ENCODE peak calls at places on chromosomes 3 and 15, in four cellular contexts. N is lung, B is aorta, H is hepatocyte. G is an unnamed sample.

GRCh38 chr3:151085227-151085888 is at the start of gene MED12L:
- DNase-seq in N (peak; percentile 66), H (peak; percentile 90), B (peak; percentile 82), G (peak; percentile 96)

GRCh38 chr3:172530101-172530561 is 6.9 kb upstream of the TNFSF10 start:
- DNase-seq in N (no peak), B (no peak), H (no peak), G (no peak)

GRCh38 chr3:13115616-13115910 is 42.3 kb upstream of the IQSEC1 start:
- DNase-seq in N (no peak), B (no peak), H (no peak), G (no peak)

GRCh38 chr3:54870423-54870822 is 57.4 kb downstream of the LRTM1 start:
- DNase-seq in H (peak; percentile 74), B (no peak), N (no peak), G (peak; percentile 38)

GRCh38 chr3:9703240-9703639 is 393 bp upstream of the CPNE9 start:
- DNase-seq in H (no peak), N (no peak), B (no peak), G (no peak)

GRCh38 chr15:66593219-66593780 is 27.5 kb upstream of the LCTL start:
- DNase-seq in B (no peak), N (no peak), H (no peak), G (no peak)

GRCh38 chr3:16249336-16249735 is 15.4 kb downstream of the DPH3 start:
- DNase-seq in H (no peak), N (no peak), B (no peak), G (peak; percentile 64)

GRCh38 chr3:110814170-110815007 is 257.2 kb upstream of the NECTIN3 start:
- DNase-seq in H (peak; percentile 23), B (no peak), N (no peak), G (no peak)

GRCh38 chr15:67801926-67802914 is 23.1 kb upstream of the SKOR1 start:
- DNase-seq in N (no peak), B (no peak), H (no peak), G (no peak)

GRCh38 chr3:67302419-67302979 is 304.4 kb downstream of the KBTBD8 start:
- DNase-seq in B (no peak), N (no peak), H (peak; percentile 23), G (no peak)

GRCh38 chr3:109257269-109257668 is 59.0 kb downstream of the DPPA2 start:
- DNase-seq in B (peak; percentile 59), H (peak; percentile 26), N (no peak), G (no peak)

GRCh38 chr3:108301695-108302404 is 5.5 kb downstream of the HHLA2 start:
- DNase-seq in H (no peak), B (no peak), N (no peak), G (no peak)

GRCh38 chr3:40899286-40899712 is 300.0 kb upstream of the CTNNB1 start:
- DNase-seq in B (no peak), H (no peak), N (no peak), G (no peak)

GRCh38 chr3:11976976-11977375 is 27.2 kb upstream of the SYN2 start:
- DNase-seq in B (no peak), H (no peak), N (no peak), G (no peak)

GRCh38 chr15:40902605-40903561 is 8.6 kb downstream of the VPS18 start:
- DNase-seq in H (no peak), B (peak; percentile 79), N (peak; percentile 60), G (peak; percentile 45)
- H3K36me3 ChIP-seq in H (no peaks in the 10 kb centered on the region), B (no peaks in the 10 kb centered on the region), N (peaks cover 46% of the 10 kb centered on the region), G (peaks cover 28% of the 10 kb centered on the region)

GRCh38 chr3:146162561-146162960 is 1.6 kb upstream of the PLOD2 start:
- DNase-seq in N (no peak), B (no peak), H (no peak), G (no peak)
- H3K4me3 ChIP-seq in N (no peak overlapping the region), B (peak overlapping the region; percentile 86), H (no peak overlapping the region), G (no peak overlapping the region)

DNA sequence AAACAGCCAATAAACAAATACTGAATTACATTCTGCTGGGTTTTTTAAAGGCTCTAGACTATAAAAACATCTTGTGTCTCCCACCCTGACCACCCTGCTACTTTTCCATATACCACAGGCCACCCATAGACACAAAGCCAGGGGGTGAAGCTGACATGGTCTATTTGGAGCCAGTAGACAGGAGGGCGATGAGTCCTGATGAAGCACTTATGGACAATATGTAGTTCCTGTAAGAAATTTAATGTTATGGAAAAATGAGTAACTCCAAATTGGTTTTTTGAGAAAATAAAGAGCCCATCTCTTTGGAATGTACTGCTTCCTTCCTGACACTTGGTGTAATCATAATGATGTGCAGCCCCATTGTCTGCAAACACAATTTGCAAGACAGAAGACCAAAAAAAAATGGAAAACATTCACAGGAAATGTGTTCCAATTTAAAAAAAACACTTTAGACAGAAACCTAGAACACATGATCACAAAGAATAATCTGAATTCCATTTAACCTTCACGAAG is 11.8 kb downstream of the SSR3 start:
- DNase-seq in H (no peak), B (no peak), N (no peak), G (no peak)
- H3K27me3 ChIP-seq in H (no peaks in the 10 kb centered on the region), B (no peaks in the 10 kb centered on the region), N (no peaks in the 10 kb centered on the region), G (no peaks in the 10 kb centered on the region)

GRCh38 chr3:100310355-100310965 is 24.1 kb upstream of the NIT2 start:
- DNase-seq in H (no peak), B (no peak), N (no peak), G (no peak)
- H3K36me3 ChIP-seq in H (no peaks in the 10 kb centered on the region), B (no peaks in the 10 kb centered on the region), N (peaks cover 5% of the 10 kb centered on the region), G (no peaks in the 10 kb centered on the region)

DNA sequence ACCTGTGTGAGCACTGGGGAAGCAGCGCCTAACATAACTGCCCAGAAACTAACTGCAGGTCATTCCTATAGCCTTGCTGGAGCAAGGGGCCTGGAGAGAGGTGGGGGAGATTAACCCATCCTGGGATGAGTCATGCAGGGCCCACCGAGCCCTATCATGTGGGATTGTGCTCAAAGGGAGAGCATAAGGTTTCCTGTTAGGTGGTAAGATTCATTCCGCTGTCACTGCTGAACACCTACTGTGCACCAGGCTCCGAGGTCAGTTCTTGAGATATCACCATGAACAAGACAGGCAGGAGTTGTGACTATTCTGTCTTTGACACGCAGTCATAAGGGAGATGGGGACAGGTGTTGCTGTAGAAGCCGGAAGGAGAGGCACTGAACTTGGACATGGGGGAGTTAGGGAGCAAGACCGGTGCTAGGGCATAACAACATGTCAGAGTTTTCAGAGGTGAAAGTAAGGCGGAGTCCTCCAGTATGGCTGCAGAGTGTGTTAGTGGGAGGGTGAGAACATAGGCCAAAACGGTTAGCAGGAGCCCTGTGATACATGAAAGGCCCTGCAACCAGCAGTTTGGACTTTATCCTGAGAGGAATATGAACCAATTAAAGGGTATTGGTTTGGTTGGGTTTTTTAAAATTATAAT is 2.4 kb downstream of the SLC25A38 start:
- DNase-seq in H (no peak), B (no peak), N (peak; percentile 23), G (peak; percentile 44)
- H3K4me3 ChIP-seq in H (no peak overlapping the region), B (no peak overlapping the region), N (no peak overlapping the region), G (no peak overlapping the region)

G was measured in H7.